ENCODE peak calls at places on chromosomes 5 and 9, in nine cellular contexts. U is putamen; I is heart right ventricle; N is left cardiac atrium; T is GM23248; B is ACHN; X is cardiac muscle cell; H is hepatocyte; G is activated naive CD4-positive, alpha-beta T cell treated with anti-CD3 and anti-CD28 coated beads for 36 hours. P is an unnamed sample.

GRCh38 chr5:6905883-6906282 is 192.7 kb downstream of the TENT4A start:
- DNase-seq in U (no peak), I (peak; percentile 31), N (peak; percentile 47), T (peak; percentile 54), B (no peak), X (no peak), H (no peak), G (no peak), P (no peak)

GRCh38 chr5:95883185-95884020 is 60.9 kb upstream of the GLRX start:
- DNase-seq in U (no peak), I (no peak), N (no peak), T (no peak), B (no peak), X (no peak), H (no peak), G (no peak), P (no peak)

GRCh38 chr9:80650964-80651555 is 1038.3 kb downstream of the TLE1 start:
- DNase-seq in U (no peak), I (peak; percentile 6), N (no peak), T (no peak), B (no peak), X (peak; percentile 77), H (peak; percentile 30), G (no peak), P (no peak)

GRCh38 chr9:26462213-26462612 is 430.4 kb downstream of the CAAP1 start:
- DNase-seq in U (no peak), I (no peak), N (no peak), T (no peak), B (peak; percentile 9), X (no peak), H (peak; percentile 19), G (no peak), P (no peak)

GRCh38 chr5:137342764-137343163 is 156.4 kb downstream of the SPOCK1 start:
- DNase-seq in U (no peak), I (no peak), N (no peak), T (peak; percentile 46), B (no peak), X (no peak), H (no peak), G (no peak), P (no peak)

GRCh38 chr5:52449506-52449905 is 338.2 kb upstream of the ITGA1 start:
- DNase-seq in U (no peak), I (no peak), N (no peak), T (no peak), B (no peak), X (no peak), H (no peak), G (no peak), P (no peak)

GRCh38 chr5:72194846-72195245 is 87.6 kb downstream of the MAP1B start:
- DNase-seq in U (no peak), I (no peak), N (no peak), T (no peak), B (no peak), X (no peak), H (no peak), G (no peak), P (no peak)

GRCh38 chr5:114858964-114859363 is 310.7 kb downstream of the TRIM36 start:
- DNase-seq in U (no peak), I (no peak), N (no peak), T (no peak), B (no peak), X (no peak), H (no peak), G (no peak), P (no peak)

GRCh38 chr5:113163328-113163727 is 186.7 kb downstream of the DCP2 start:
- DNase-seq in U (no peak), I (no peak), N (no peak), T (peak; percentile 27), B (peak; percentile 65), X (peak; percentile 41), H (no peak), G (no peak), P (no peak)

GRCh38 chr9:91659529-91660294 is 236.1 kb upstream of the NFIL3 start:
- DNase-seq in U (no peak), I (no peak), N (no peak), T (peak; percentile 43), B (peak; percentile 5), X (peak; percentile 44), H (peak; percentile 52), G (peak; percentile 10), P (no peak)

GRCh38 chr9:13552606-13553215 is 273.2 kb upstream of the MPDZ start:
- DNase-seq in U (no peak), I (no peak), N (no peak), T (no peak), B (no peak), X (no peak), H (no peak), G (no peak), P (no peak)

GRCh38 chr5:132104561-132104960 is 31.0 kb downstream of the CSF2 start:
- DNase-seq in U (no peak), I (no peak), N (no peak), T (peak; percentile 84), B (no peak), X (peak; percentile 33), H (no peak), G (no peak), P (no peak)

GRCh38 chr9:137367506-137368430 is 55.2 kb downstream of the EXD3 start:
- DNase-seq in U (no peak), I (no peak), N (no peak), T (no peak), B (no peak), X (no peak), H (no peak), G (no peak), P (no peak)

GRCh38 chr5:2007906-2008437 is 125.2 kb upstream of the IRX4 start:
- DNase-seq in U (no peak), I (no peak), N (peak; percentile 59), T (peak; percentile 4), B (no peak), X (peak; percentile 45), H (no peak), G (no peak), P (no peak)

GRCh38 chr9:14346826-14347407 is 33.0 kb upstream of the NFIB start:
- DNase-seq in U (peak; percentile 41), I (peak; percentile 53), N (peak; percentile 44), T (no peak), B (no peak), X (peak; percentile 45), H (no peak), G (no peak), P (no peak)

GRCh38 chr9:124020520-124021384 is 9.2 kb downstream of the LHX2 start:
- DNase-seq in U (no peak), I (no peak), N (no peak), T (no peak), B (no peak), X (no peak), H (no peak), G (no peak), P (no peak)

GRCh38 chr5:141513021-141513626 is 24.2 kb downstream of the PCDHGC5 start:
- DNase-seq in U (peak; percentile 53), I (no peak), N (peak; percentile 50), T (peak; percentile 83), B (peak; percentile 25), X (peak; percentile 54), H (no peak), G (peak; percentile 61), P (no peak)

GRCh38 chr5:37938086-37938852 is 98.4 kb upstream of the GDNF start:
- DNase-seq in U (no peak), I (no peak), N (no peak), T (no peak), B (no peak), X (no peak), H (no peak), G (no peak), P (no peak)

GRCh38 chr5:81629986-81630385 is 120.9 kb downstream of the SSBP2 start:
- DNase-seq in U (no peak), I (no peak), N (no peak), T (no peak), B (no peak), X (no peak), H (no peak), G (no peak), P (no peak)

GRCh38 chr9:99878651-99879050 is 27.8 kb upstream of the STX17 start:
- DNase-seq in U (no peak), I (no peak), N (no peak), T (peak; percentile 62), B (no peak), X (no peak), H (no peak), G (no peak), P (no peak)

P was measured in tibial nerve.